ENCODE peak calls at places on chromosomes 16 and 17, in ten cellular contexts. One of them, this sample, is unnamed.
A peak's percentile ranks its signal among the peaks of the same experiment; 100 is the strongest.

GRCh38 chr16:89358030-89359005 is 132.0 kb downstream of the ANKRD11 start:
- DNase-seq in left cardiac atrium: no peak
- DNase-seq in stimulated activated CD8-positive, alpha-beta memory T cell treated with anti-CD3 and anti-CD28 coated beads, Interleukin-7, amount 100 ng/mL, for 1 hour: no peak
- DNase-seq in cardiac fibroblast: no peak
- DNase-seq in omental fat pad: no peak
- DNase-seq in iris pigment epithelial cell: no peak
- DNase-seq in CD8-positive, alpha-beta T cell: peak; percentile 67
- DNase-seq in epithelial cell of prostate: no peak
- DNase-seq in substantia nigra: no peak
- DNase-seq in AG04449: no peak
- DNase-seq in this sample: no peak

GRCh38 chr16:507996-508395 is 19.5 kb upstream of the CAPN15 start:
- DNase-seq in omental fat pad: no peak
- DNase-seq in AG04449: no peak
- DNase-seq in stimulated activated CD8-positive, alpha-beta memory T cell treated with anti-CD3 and anti-CD28 coated beads, Interleukin-7, amount 100 ng/mL, for 1 hour: no peak
- DNase-seq in CD8-positive, alpha-beta T cell: no peak
- DNase-seq in epithelial cell of prostate: no peak
- DNase-seq in left cardiac atrium: no peak
- DNase-seq in cardiac fibroblast: no peak
- DNase-seq in iris pigment epithelial cell: no peak
- DNase-seq in substantia nigra: no peak
- DNase-seq in this sample: no peak

GRCh38 chr17:17467720-17468119 is 9.1 kb upstream of the MED9 start:
- DNase-seq in substantia nigra: no peak
- DNase-seq in CD8-positive, alpha-beta T cell: no peak
- DNase-seq in omental fat pad: no peak
- DNase-seq in left cardiac atrium: no peak
- DNase-seq in iris pigment epithelial cell: peak; percentile 25
- DNase-seq in AG04449: no peak
- DNase-seq in stimulated activated CD8-positive, alpha-beta memory T cell treated with anti-CD3 and anti-CD28 coated beads, Interleukin-7, amount 100 ng/mL, for 1 hour: no peak
- DNase-seq in epithelial cell of prostate: no peak
- DNase-seq in cardiac fibroblast: peak; percentile 7
- DNase-seq in this sample: no peak

GRCh38 chr17:72631568-72631967 is 460.9 kb downstream of the SLC39A11 start:
- DNase-seq in omental fat pad: no peak
- DNase-seq in left cardiac atrium: no peak
- DNase-seq in AG04449: no peak
- DNase-seq in epithelial cell of prostate: peak; percentile 53
- DNase-seq in stimulated activated CD8-positive, alpha-beta memory T cell treated with anti-CD3 and anti-CD28 coated beads, Interleukin-7, amount 100 ng/mL, for 1 hour: no peak
- DNase-seq in substantia nigra: no peak
- DNase-seq in CD8-positive, alpha-beta T cell: no peak
- DNase-seq in iris pigment epithelial cell: no peak
- DNase-seq in cardiac fibroblast: no peak
- DNase-seq in this sample: no peak

GRCh38 chr17:49061524-49061943 is 64.3 kb downstream of the IGF2BP1 start:
- DNase-seq in AG04449: no peak
- DNase-seq in iris pigment epithelial cell: peak; percentile 31
- DNase-seq in cardiac fibroblast: no peak
- DNase-seq in omental fat pad: no peak
- DNase-seq in left cardiac atrium: no peak
- DNase-seq in substantia nigra: no peak
- DNase-seq in stimulated activated CD8-positive, alpha-beta memory T cell treated with anti-CD3 and anti-CD28 coated beads, Interleukin-7, amount 100 ng/mL, for 1 hour: no peak
- DNase-seq in epithelial cell of prostate: no peak
- DNase-seq in CD8-positive, alpha-beta T cell: no peak
- DNase-seq in this sample: no peak

GRCh38 chr17:4973431-4973830 is 5.8 kb upstream of the SPAG7 start:
- DNase-seq in CD8-positive, alpha-beta T cell: no peak
- DNase-seq in substantia nigra: no peak
- DNase-seq in omental fat pad: no peak
- DNase-seq in iris pigment epithelial cell: no peak
- DNase-seq in AG04449: no peak
- DNase-seq in epithelial cell of prostate: no peak
- DNase-seq in stimulated activated CD8-positive, alpha-beta memory T cell treated with anti-CD3 and anti-CD28 coated beads, Interleukin-7, amount 100 ng/mL, for 1 hour: no peak
- DNase-seq in cardiac fibroblast: no peak
- DNase-seq in left cardiac atrium: no peak
- DNase-seq in this sample: no peak

GRCh38 chr17:80263253-80264047 is 2.8 kb downstream of the RNF213 start:
- DNase-seq in substantia nigra: peak; percentile 55
- DNase-seq in CD8-positive, alpha-beta T cell: peak; percentile 86
- DNase-seq in left cardiac atrium: peak; percentile 90
- DNase-seq in AG04449: peak; percentile 42
- DNase-seq in stimulated activated CD8-positive, alpha-beta memory T cell treated with anti-CD3 and anti-CD28 coated beads, Interleukin-7, amount 100 ng/mL, for 1 hour: peak; percentile 76
- DNase-seq in cardiac fibroblast: peak; percentile 89
- DNase-seq in epithelial cell of prostate: peak; percentile 44
- DNase-seq in iris pigment epithelial cell: peak; percentile 86
- DNase-seq in omental fat pad: peak; percentile 70
- DNase-seq in this sample: peak; percentile 30

GRCh38 chr16:66440970-66441369 is 13.9 kb downstream of the BEAN1 start:
- DNase-seq in iris pigment epithelial cell: no peak
- DNase-seq in epithelial cell of prostate: no peak
- DNase-seq in stimulated activated CD8-positive, alpha-beta memory T cell treated with anti-CD3 and anti-CD28 coated beads, Interleukin-7, amount 100 ng/mL, for 1 hour: no peak
- DNase-seq in substantia nigra: no peak
- DNase-seq in cardiac fibroblast: no peak
- DNase-seq in omental fat pad: no peak
- DNase-seq in CD8-positive, alpha-beta T cell: no peak
- DNase-seq in left cardiac atrium: no peak
- DNase-seq in AG04449: no peak
- DNase-seq in this sample: no peak

GRCh38 chr16:84088695-84089395 is 27.9 kb downstream of the MBTPS1 start:
- DNase-seq in omental fat pad: no peak
- DNase-seq in cardiac fibroblast: no peak
- DNase-seq in AG04449: no peak
- DNase-seq in iris pigment epithelial cell: no peak
- DNase-seq in substantia nigra: no peak
- DNase-seq in epithelial cell of prostate: no peak
- DNase-seq in CD8-positive, alpha-beta T cell: peak; percentile 64
- DNase-seq in left cardiac atrium: peak; percentile 73
- DNase-seq in stimulated activated CD8-positive, alpha-beta memory T cell treated with anti-CD3 and anti-CD28 coated beads, Interleukin-7, amount 100 ng/mL, for 1 hour: peak; percentile 5
- DNase-seq in this sample: no peak

GRCh38 chr17:4536742-4537411 is 18.3 kb downstream of the MYBBP1A start:
- DNase-seq in substantia nigra: peak; percentile 38
- DNase-seq in epithelial cell of prostate: no peak
- DNase-seq in stimulated activated CD8-positive, alpha-beta memory T cell treated with anti-CD3 and anti-CD28 coated beads, Interleukin-7, amount 100 ng/mL, for 1 hour: no peak
- DNase-seq in CD8-positive, alpha-beta T cell: no peak
- DNase-seq in AG04449: no peak
- DNase-seq in omental fat pad: peak; percentile 35
- DNase-seq in left cardiac atrium: peak; percentile 72
- DNase-seq in cardiac fibroblast: peak; percentile 77
- DNase-seq in iris pigment epithelial cell: peak; percentile 29
- DNase-seq in this sample: peak; percentile 41